ENCODE peak calls at places on chromosomes 13 and 19, in five cellular contexts. X is head of caudate nucleus; A is stimulated activated CD8-positive, alpha-beta memory T cell treated with anti-CD3 and anti-CD28 coated beads, Interleukin-7, amount 100 ng/mL, for 48 hours; Q is dorsolateral prefrontal cortex; P is progenitor cell of endocrine pancreas. W is an unnamed sample.

GRCh38 chr19:5578094-5578846 is 10.5 kb upstream of the TINCR start:
- DNase-seq in Q (peak; percentile 49), A (peak; percentile 30), X (peak; percentile 83), P (peak; percentile 79), W (peak; percentile 43)

GRCh38 chr19:1070576-1070930 is 3.6 kb downstream of the ARHGAP45 start:
- DNase-seq in P (no peak), A (no peak), Q (no peak), X (no peak), W (no peak)

GRCh38 chr13:34030782-34031181 is 212.8 kb downstream of the RFC3 start:
- DNase-seq in X (no peak), A (no peak), P (no peak), Q (no peak), W (no peak)

GRCh38 chr13:79723462-79724116 is 242.6 kb downstream of the NDFIP2 start:
- DNase-seq in X (no peak), P (no peak), A (no peak), Q (no peak), W (peak; percentile 23)

GRCh38 chr19:4870025-4870700 is 2.7 kb upstream of the PLIN3 start:
- DNase-seq in A (no peak), X (no peak), Q (no peak), P (no peak), W (peak; percentile 77)

GRCh38 chr19:19345232-19345631 is 24.6 kb downstream of the MAU2 start:
- DNase-seq in Q (no peak), P (no peak), X (no peak), A (no peak), W (no peak)

GRCh38 chr19:48487944-48488343 is 18.8 kb downstream of the CYTH2 start:
- DNase-seq in Q (peak; percentile 36), X (no peak), A (no peak), P (no peak), W (peak; percentile 93)

GRCh38 chr13:104315606-104316005 is 1249.4 kb upstream of the SLC10A2 start:
- DNase-seq in P (no peak), Q (no peak), A (no peak), X (no peak), W (no peak)

GRCh38 chr19:38267780-38268430 is 3.5 kb downstream of the SPINT2 start:
- DNase-seq in Q (no peak), A (no peak), X (no peak), P (no peak), W (peak; percentile 40)

GRCh38 chr19:20612711-20613316 is 47.2 kb upstream of the ZNF737 start:
- DNase-seq in X (no peak), A (no peak), P (no peak), Q (no peak), W (no peak)

GRCh38 chr19:43872547-43873336 is 45.6 kb downstream of the ZNF283 start:
- DNase-seq in Q (no peak), X (no peak), P (no peak), A (no peak), W (no peak)

GRCh38 chr19:18176367-18177310 is 3.0 kb downstream of the IFI30 start:
- DNase-seq in P (no peak), Q (no peak), X (no peak), A (no peak), W (no peak)

GRCh38 chr13:111908391-111908790 is 158.6 kb upstream of the SOX1 start:
- DNase-seq in X (peak; percentile 7), Q (peak; percentile 18), P (peak; percentile 1), A (no peak), W (no peak)

GRCh38 chr13:35388979-35389378 is 87.5 kb downstream of the MAB21L1 start:
- DNase-seq in A (no peak), Q (no peak), X (no peak), P (no peak), W (no peak)

GRCh38 chr13:97359181-97360057 is 74.5 kb upstream of the RAP2A start:
- DNase-seq in X (peak; percentile 63), Q (peak; percentile 62), P (peak; percentile 37), A (no peak), W (peak; percentile 69)

GRCh38 chr19:10891360-10892108 is 20.2 kb downstream of the CARM1 start:
- DNase-seq in A (no peak), Q (no peak), X (peak; percentile 25), P (no peak), W (peak; percentile 37)

GRCh38 chr19:53511933-53512374 is 26.0 kb upstream of the ZNF331 start:
- DNase-seq in A (no peak), Q (no peak), P (peak; percentile 60), X (peak; percentile 55), W (peak; percentile 44)

GRCh38 chr19:48724796-48725753 is 5.5 kb upstream of the MAMSTR start:
- DNase-seq in X (no peak), A (no peak), P (no peak), Q (no peak), W (peak; percentile 47)